ENCODE peak calls at places on chromosome 15, in nine cellular contexts. W is ACHN; R is AG04449; N is stimulated activated CD4-positive, alpha-beta T cell treated with anti-CD3 and anti-CD28 coated beads, Interleukin-4, amount 100 ng/mL, for 1 hour; B is fibroblast of gingiva; J is NCI-H1436; T is LoVo; Z is left ventricle myocardium superior; Y is HFFc6. U is an unnamed sample.

GRCh38 chr15:51575775-51576174 is 46.8 kb downstream of the DMXL2 start:
- DNase-seq in W (no peak), R (no peak), N (no peak), B (no peak), J (no peak), T (no peak), Z (no peak), Y (no peak), U (no peak)

GRCh38 chr15:74543583-74543982 is 2.6 kb downstream of the ARID3B start:
- DNase-seq in W (no peak), R (no peak), N (peak), B (no peak), J (no peak), T (no peak), Z (no peak), Y (no peak), U (no peak)

GRCh38 chr15:60614028-60614427 is 135.1 kb upstream of the ICE2 start:
- DNase-seq in W (no peak), R (no peak), N (no peak), B (no peak), J (no peak), T (no peak), Z (no peak), Y (no peak), U (no peak)

GRCh38 chr15:39118510-39118909 is 462.4 kb upstream of the THBS1 start:
- DNase-seq in W (no peak), R (peak), N (no peak), B (peak), J (no peak), T (no peak), Z (no peak), Y (peak), U (peak)

GRCh38 chr15:73982251-73982962 is 9.7 kb downstream of the STOML1 start:
- DNase-seq in W (peak), R (peak), N (peak), B (peak), J (no peak), T (no peak), Z (peak), Y (peak), U (peak)

GRCh38 chr15:43134157-43134637 is 811 bp downstream of the TMEM62 start:
- DNase-seq in W (no peak), R (no peak), N (no peak), B (no peak), J (no peak), T (no peak), Z (no peak), Y (no peak), U (peak)

GRCh38 chr15:44804303-44805046 is 68.1 kb downstream of the TRIM69 start:
- DNase-seq in W (no peak), R (no peak), N (no peak), B (no peak), J (no peak), T (no peak), Z (no peak), Y (no peak), U (no peak)

GRCh38 chr15:44882499-44882968 is 74.0 kb upstream of the TERB2 start:
- DNase-seq in W (no peak), R (no peak), N (peak), B (no peak), J (no peak), T (no peak), Z (no peak), Y (no peak), U (no peak)

GRCh38 chr15:60674704-60675405 is 195.9 kb upstream of the ICE2 start:
- DNase-seq in W (no peak), R (no peak), N (no peak), B (no peak), J (no peak), T (no peak), Z (no peak), Y (peak), U (no peak)

U was measured in foreskin fibroblast.